ENCODE peak calls at places on chromosomes 4 and X, in four cellular contexts. E is K562, W is A549, Z is tibial nerve. P is an unnamed sample.

GRCh38 chr4:20684852-20685763 is 15.2 kb upstream of the PACRGL start:
- DNase-seq in E (peak; percentile 21), W (peak; percentile 1), Z (no peak), P (no peak)

GRCh38 chr4:125736057-125736456 is 421.3 kb downstream of the FAT4 start:
- DNase-seq in E (no peak), W (no peak), Z (no peak), P (no peak)

GRCh38 chr4:2931765-2932560 is 31.2 kb downstream of the NOP14 start:
- DNase-seq in E (no peak), W (no peak), Z (peak; percentile 44), P (peak; percentile 85)

GRCh38 chr4:95165926-95166524 is 382.7 kb downstream of the UNC5C start:
- DNase-seq in E (peak; percentile 41), W (peak; percentile 28), Z (no peak), P (no peak)

GRCh38 chr4:109803924-109804571 is 2.2 kb upstream of the CFI start:
- DNase-seq in E (no peak), W (peak; percentile 22), Z (no peak), P (no peak)

GRCh38 chr4:147447820-147448219 is 33.1 kb upstream of the EDNRA start:
- DNase-seq in E (no peak), W (no peak), Z (no peak), P (no peak)

GRCh38 chr4:14520171-14520570 is 482.1 kb upstream of the CPEB2 start:
- DNase-seq in E (no peak), W (no peak), Z (no peak), P (no peak)

GRCh38 chr4:155617312-155617711 is 49.3 kb upstream of the GUCY1A1 start:
- DNase-seq in E (no peak), W (no peak), Z (no peak), P (no peak)

GRCh38 chr4:137659431-137659830 is 127.1 kb upstream of the PCDH18 start:
- DNase-seq in E (no peak), W (no peak), Z (no peak), P (no peak)

GRCh38 chr4:56323386-56323785 is 63.9 kb downstream of the AASDH start:
- DNase-seq in E (no peak), W (no peak), Z (no peak), P (no peak)

GRCh38 chrX:87732133-87732532 is 214.5 kb downstream of the KLHL4 start:
- DNase-seq in E (no peak), W (no peak), Z (no peak), P (no peak)

DNA sequence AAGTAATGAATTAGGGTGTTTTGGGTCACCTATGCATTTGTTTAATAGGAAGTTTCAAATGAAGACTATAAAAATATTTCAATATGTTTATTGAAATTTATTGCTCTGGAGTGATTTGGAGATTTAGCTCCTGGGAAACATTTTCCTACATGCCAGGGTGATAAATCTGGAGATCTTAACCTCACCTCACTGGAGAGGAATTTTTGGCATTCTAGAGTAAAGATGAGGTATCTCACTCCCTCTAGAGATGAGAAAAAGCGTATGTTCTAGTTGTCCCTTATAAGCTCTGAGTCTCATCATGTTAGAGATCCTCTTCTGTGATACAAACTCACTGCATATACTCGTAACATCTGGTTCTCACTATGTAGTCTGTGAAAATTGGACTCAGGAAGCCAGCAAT is 219.0 kb downstream of the KLHL4 start:
- DNase-seq in E (no peak), W (no peak), Z (no peak), P (no peak)
- H3K4me1 ChIP-seq in E (no peaks in the 10 kb centered on the region), W (no peaks in the 10 kb centered on the region), Z (no peaks in the 10 kb centered on the region), P (no peaks in the 10 kb centered on the region)

GRCh38 chr4:164952551-164952950 is 24.9 kb downstream of the TRIM61 start:
- DNase-seq in E (no peak), W (no peak), Z (no peak), P (no peak)

GRCh38 chr4:164959896-164960295 is 17.6 kb downstream of the TRIM61 start:
- DNase-seq in E (no peak), W (no peak), Z (no peak), P (no peak)

GRCh38 chr4:164955107-164955805 is 22.2 kb downstream of the TRIM61 start:
- DNase-seq in E (no peak), W (no peak), Z (no peak), P (no peak)

GRCh38 chr4:164956766-164957643 is 20.5 kb downstream of the TRIM61 start:
- DNase-seq in E (peak; percentile 29), W (peak; percentile 72), Z (peak; percentile 35), P (peak; percentile 87)
- TF ChIP-seq POLR2A in E (no peak), W (peak; percentile 59), Z (no peak), P (no peak)

GRCh38 chr4:161581262-161581661 is 582.5 kb downstream of the FSTL5 start:
- DNase-seq in E (no peak), W (no peak), Z (no peak), P (no peak)
- TF ChIP-seq EP300 in E (no peak), W (no peak), Z (peak; percentile 38), P (no peak)

DNA sequence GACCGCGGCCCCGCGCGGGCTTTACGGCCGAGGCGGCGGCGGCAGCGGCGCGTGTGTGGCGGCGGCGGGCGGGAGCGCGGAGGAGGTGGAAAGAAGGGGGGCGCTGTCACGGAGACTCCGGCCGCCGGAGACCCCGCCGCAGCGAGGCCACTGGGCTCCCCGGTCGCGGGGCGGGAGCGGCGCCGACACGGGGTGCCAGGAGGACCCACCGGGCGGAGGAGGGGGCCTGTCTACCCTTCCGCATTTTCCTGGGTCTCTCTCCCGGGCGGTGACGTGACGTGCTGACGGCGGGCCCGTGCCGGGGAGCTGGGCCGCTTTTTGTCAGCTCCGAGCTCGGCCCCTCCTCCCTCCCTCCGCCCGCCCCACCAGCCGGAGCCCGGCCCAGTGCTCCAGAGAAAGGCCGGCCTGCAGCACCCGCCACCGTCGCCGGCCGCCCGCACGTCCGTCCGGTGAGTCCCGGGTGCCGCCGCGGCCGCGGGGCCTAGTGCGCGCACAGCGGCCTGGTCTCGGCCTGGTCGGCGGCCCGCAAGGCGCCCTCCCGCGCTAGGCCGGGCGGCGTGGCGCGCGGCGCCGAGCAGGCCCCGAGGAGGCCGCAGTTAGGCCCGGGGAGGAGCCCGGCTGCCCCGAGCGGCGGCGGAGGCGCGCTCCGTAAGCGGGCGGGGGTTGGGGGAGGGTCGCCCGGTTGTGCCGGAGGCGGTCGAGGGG is at the start of gene ZFX:
- DNase-seq in E (peak; percentile 73), W (no peak), Z (peak; percentile 14), P (peak; percentile 85)
- H3K4me1 ChIP-seq in E (peaks cover 12% of the 10 kb centered on the region), W (peaks cover 61% of the 10 kb centered on the region), Z (no peaks in the 10 kb centered on the region), P (peaks cover 50% of the 10 kb centered on the region)

GRCh38 chrX:54439967-54440871 is at the start of gene TSR2:
- DNase-seq in E (peak; percentile 79), W (peak; percentile 48), Z (peak; percentile 55), P (peak; percentile 85)
- TF ChIP-seq POLR2A in E (peak; percentile 83), W (peak; percentile 46), Z (peak; percentile 18), P (no peak)

GRCh38 chr4:23921447-23921845 is 31.6 kb upstream of the PPARGC1A start:
- DNase-seq in E (no peak), W (no peak), Z (no peak), P (no peak)
- TF ChIP-seq EP300 in E (no peak), W (no peak), Z (no peak), P (no peak)

DNA sequence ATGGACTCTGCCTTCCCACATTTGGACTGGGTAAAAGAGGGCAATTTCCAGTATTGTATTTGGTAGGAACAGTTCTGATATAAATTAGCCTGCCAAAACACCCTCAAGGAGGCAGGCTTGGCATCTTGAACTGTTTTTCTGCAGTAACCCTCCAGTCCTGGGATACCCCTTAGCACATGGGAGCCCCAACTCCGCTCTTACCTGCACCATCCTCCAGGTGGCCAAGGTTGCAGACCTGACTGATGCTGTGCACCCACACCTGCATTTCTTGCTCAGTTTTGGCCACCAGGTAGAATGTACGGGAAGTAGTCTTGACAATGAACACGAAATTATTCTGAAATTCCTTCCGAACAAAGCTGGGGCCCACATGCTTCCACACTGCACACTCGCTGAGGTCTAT is 35.1 kb downstream of the GAB3 start:
- DNase-seq in E (no peak), W (no peak), Z (no peak), P (no peak)
- H3K4me1 ChIP-seq in E (peaks cover 20% of the 10 kb centered on the region), W (peaks cover 5% of the 10 kb centered on the region), Z (no peaks in the 10 kb centered on the region), P (no peaks in the 10 kb centered on the region)

GRCh38 chr4:183098723-183099536 is at the start of gene WWC2:
- DNase-seq in E (peak; percentile 83), W (peak; percentile 69), Z (peak; percentile 77), P (peak; percentile 91)
- TF ChIP-seq POLR2A in E (peak; percentile 76), W (peak; percentile 58), Z (peak; percentile 73), P (peak; percentile 52)

P was measured in suprapubic skin.